ENCODE peak calls at places on chromosomes 12 and 14, in four cellular contexts. Y is neural progenitor cell; H is CD4-positive, CD25-positive, alpha-beta regulatory T cell; Z is fibroblast of lung. K is an unnamed sample.

GRCh38 chr12:121000530-121000929 is 15.8 kb downstream of the C12orf43 start:
- DNase-seq in Y (no peak), H (no peak), Z (no peak), K (no peak)

GRCh38 chr14:60648934-60649814 is at the start of gene SIX1:
- DNase-seq in Y (peak; percentile 96), H (no peak), Z (peak; percentile 93), K (no peak)

GRCh38 chr12:49059385-49060232 is 985 bp downstream of the KMT2D start:
- DNase-seq in Y (peak; percentile 76), H (no peak), Z (peak; percentile 15), K (no peak)

GRCh38 chr14:21454843-21455550 is 926 bp downstream of the CHD8 start:
- DNase-seq in Y (no peak), H (no peak), Z (no peak), K (no peak)

GRCh38 chr12:116735951-116736599 is 1.8 kb downstream of the SPRING1 start:
- DNase-seq in Y (no peak), H (no peak), Z (no peak), K (no peak)

GRCh38 chr12:109033239-109034196 is 12.7 kb upstream of the SVOP start:
- DNase-seq in Y (no peak), H (no peak), Z (no peak), K (no peak)

GRCh38 chr12:95412826-95413311 is 61.1 kb upstream of the METAP2 start:
- DNase-seq in Y (no peak), H (no peak), Z (peak; percentile 99), K (no peak)

GRCh38 chr12:106248177-106248848 is 493 bp upstream of the CKAP4 start:
- DNase-seq in Y (peak; percentile 52), H (peak; percentile 7), Z (peak; percentile 71), K (no peak)

GRCh38 chr12:108342985-108343384 is 3.9 kb upstream of the CMKLR1 start:
- DNase-seq in Y (no peak), H (no peak), Z (no peak), K (no peak)

GRCh38 chr12:67506739-67507138 is 141.8 kb upstream of the DYRK2 start:
- DNase-seq in Y (peak; percentile 22), H (no peak), Z (no peak), K (no peak)

GRCh38 chr12:116236986-116237385 is 40.5 kb downstream of the MED13L start:
- DNase-seq in Y (peak; percentile 29), H (no peak), Z (no peak), K (no peak)

GRCh38 chr14:92986254-92987147 is 63.6 kb downstream of the CHGA start:
- DNase-seq in Y (no peak), H (no peak), Z (peak; percentile 24), K (no peak)

GRCh38 chr12:92478692-92479091 is 224.1 kb upstream of the PLEKHG7 start:
- DNase-seq in Y (no peak), H (no peak), Z (no peak), K (no peak)

GRCh38 chr14:25607095-25607657 is 557.2 kb upstream of the STXBP6 start:
- DNase-seq in Y (peak; percentile 18), H (no peak), Z (no peak), K (no peak)
- H3K9me3 ChIP-seq in Y (no peaks in the 10 kb centered on the region), H (no peaks in the 10 kb centered on the region), Z (no peaks in the 10 kb centered on the region), K (no peaks in the 10 kb centered on the region)

DNA sequence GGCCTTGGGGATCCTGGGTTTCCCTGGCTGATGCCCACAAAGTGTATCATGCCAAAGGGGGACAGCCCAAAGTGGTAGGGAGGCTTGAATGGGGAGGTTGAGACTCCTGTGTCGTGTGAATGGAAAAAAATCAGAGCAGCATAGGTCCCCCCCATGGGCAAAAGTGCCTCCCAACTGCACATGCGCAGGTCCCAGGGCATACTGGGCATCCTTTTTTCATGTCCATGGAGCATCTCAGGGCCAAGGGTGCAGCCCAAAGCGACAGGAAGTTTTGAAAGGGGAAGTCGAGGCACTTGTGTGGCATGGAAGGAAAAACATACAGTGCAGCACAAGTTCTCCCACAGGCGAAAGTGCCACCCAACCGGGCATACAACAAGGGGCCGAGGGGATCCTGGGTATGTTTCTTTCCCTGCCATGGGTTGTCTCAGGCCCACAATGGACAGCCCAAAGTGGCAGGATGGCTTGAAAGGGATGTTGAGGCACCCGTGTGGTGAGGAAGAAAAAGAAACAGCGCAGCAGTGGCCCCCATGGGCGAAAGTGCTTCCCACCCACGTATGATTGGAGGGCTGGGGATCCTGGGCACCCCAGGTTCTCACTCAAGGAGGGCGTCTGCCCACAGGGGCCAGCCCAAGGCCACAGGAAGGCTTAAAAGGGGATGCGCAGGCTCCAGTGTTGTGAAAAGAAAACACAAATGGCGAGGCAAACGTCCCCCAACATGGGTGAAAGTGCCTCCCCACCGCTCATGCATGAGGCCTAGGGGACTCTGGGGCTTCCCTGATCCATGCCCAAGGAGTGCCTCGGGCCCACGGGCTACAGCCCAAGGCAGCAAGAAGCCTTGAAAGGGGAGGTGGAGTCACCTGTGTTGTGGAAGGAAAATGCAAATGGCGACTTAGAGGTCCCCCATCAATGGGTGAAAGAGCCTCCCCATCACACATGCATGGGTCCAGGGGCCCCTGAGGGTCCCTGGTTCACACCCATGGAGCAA is 573.7 kb downstream of the ALG10 start:
- DNase-seq in Y (no peak), H (no peak), Z (no peak), K (no peak)
- H3K9me3 ChIP-seq in Y (peaks cover 34% of the 10 kb centered on the region), H (peaks cover 32% of the 10 kb centered on the region), Z (no peaks in the 10 kb centered on the region), K (peaks cover 5% of the 10 kb centered on the region)

GRCh38 chr12:97446895-97447294 is 15.7 kb upstream of the RMST start:
- DNase-seq in Y (no peak), H (no peak), Z (no peak), K (no peak)
- H3K9me3 ChIP-seq in Y (no peaks in the 10 kb centered on the region), H (no peaks in the 10 kb centered on the region), Z (no peaks in the 10 kb centered on the region), K (no peaks in the 10 kb centered on the region)

GRCh38 chr12:99598785-99599184 is 48.8 kb upstream of the GARIN6 start:
- DNase-seq in Y (no peak), H (no peak), Z (no peak), K (no peak)
- H3K9me3 ChIP-seq in Y (no peaks in the 10 kb centered on the region), H (no peaks in the 10 kb centered on the region), Z (no peaks in the 10 kb centered on the region), K (no peaks in the 10 kb centered on the region)

GRCh38 chr14:85622986-85623385 is 93.0 kb downstream of the FLRT2 start:
- DNase-seq in Y (no peak), H (no peak), Z (no peak), K (no peak)

GRCh38 chr14:85622106-85622505 is 92.2 kb downstream of the FLRT2 start:
- DNase-seq in Y (no peak), H (no peak), Z (no peak), K (no peak)

GRCh38 chr14:85620937-85621336 is 91.0 kb downstream of the FLRT2 start:
- DNase-seq in Y (no peak), H (no peak), Z (no peak), K (no peak)

GRCh38 chr14:85625925-85626585 is 96.1 kb downstream of the FLRT2 start:
- DNase-seq in Y (no peak), H (no peak), Z (peak; percentile 3), K (no peak)
- H3K9me3 ChIP-seq in Y (no peaks in the 10 kb centered on the region), H (no peaks in the 10 kb centered on the region), Z (no peaks in the 10 kb centered on the region), K (no peaks in the 10 kb centered on the region)

DNA sequence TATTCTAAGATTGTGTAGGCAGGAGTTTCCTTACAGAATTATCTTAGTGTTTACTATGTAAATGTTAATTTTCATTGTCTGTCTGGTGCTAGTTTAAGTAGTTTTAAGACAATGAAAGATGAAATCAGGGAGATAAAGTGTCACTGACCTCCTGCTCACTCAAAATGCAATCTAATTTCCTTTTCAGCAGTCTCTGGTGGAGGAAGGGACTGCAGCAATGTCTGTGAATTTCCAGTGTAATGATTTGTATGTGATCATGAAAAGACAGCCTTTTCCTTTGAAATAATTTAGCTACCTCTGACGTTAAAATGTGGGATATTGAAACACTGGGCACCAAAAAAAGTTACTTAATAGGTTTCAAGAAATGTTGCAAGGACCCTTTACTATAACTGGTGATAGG is 779.7 kb upstream of the FLRT2 start:
- DNase-seq in Y (no peak), H (no peak), Z (no peak), K (no peak)
- H3K9me3 ChIP-seq in Y (no peaks in the 10 kb centered on the region), H (no peaks in the 10 kb centered on the region), Z (no peaks in the 10 kb centered on the region), K (no peaks in the 10 kb centered on the region)

DNA sequence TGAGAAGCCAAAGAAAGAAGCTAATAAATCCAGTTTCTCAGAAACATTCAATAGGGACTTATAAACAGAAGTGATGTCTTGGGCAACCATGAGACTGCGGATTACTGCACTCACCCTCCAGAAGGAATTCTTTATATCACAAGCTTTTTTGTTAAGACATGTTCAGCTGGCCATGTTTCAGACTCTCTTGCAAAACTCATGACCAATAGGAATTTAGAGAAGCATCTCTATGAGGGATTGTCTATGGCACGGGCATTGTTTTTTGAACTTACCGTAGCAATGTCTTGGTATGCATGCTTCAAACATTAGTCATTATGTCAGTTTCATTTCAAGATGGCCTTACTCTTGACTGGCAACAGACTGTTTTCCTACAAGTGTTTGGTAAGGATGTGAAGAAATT is 15.5 kb upstream of the ZNF268 start:
- DNase-seq in Y (no peak), H (no peak), Z (no peak), K (no peak)
- H3K9me3 ChIP-seq in Y (peaks cover 35% of the 10 kb centered on the region), H (peaks cover 30% of the 10 kb centered on the region), Z (no peaks in the 10 kb centered on the region), K (peaks cover 6% of the 10 kb centered on the region)

GRCh38 chr12:130120012-130120805 is 42.1 kb upstream of the FZD10 start:
- DNase-seq in Y (no peak), H (no peak), Z (no peak), K (no peak)
- H3K9me3 ChIP-seq in Y (no peaks in the 10 kb centered on the region), H (no peaks in the 10 kb centered on the region), Z (no peaks in the 10 kb centered on the region), K (no peaks in the 10 kb centered on the region)

K was measured in T-helper 17 cell.